ENCODE peak calls at places on chromosomes 13 and 19, in five cellular contexts. U is non-pigmented ciliary epithelial cell; R is NCI-H1417; D is stimulated activated CD4-positive, alpha-beta T cell treated with anti-CD3 and anti-CD28 coated beads, Interleukin-15, amount 100 ng/mL, for 1 hour; G is 8988T. H is an unnamed sample.

GRCh38 chr19:38265213-38265861 is 964 bp downstream of the SPINT2 start:
- DNase-seq in U (no peak), R (peak), D (no peak), G (no peak), H (no peak)

GRCh38 chr13:51455532-51455931 is 2.7 kb upstream of the INTS6 start:
- DNase-seq in U (no peak), R (no peak), D (no peak), G (no peak), H (no peak)

GRCh38 chr13:45340422-45341033 is 455 bp downstream of the TPT1 start:
- DNase-seq in U (no peak), R (peak), D (peak), G (no peak), H (peak)

GRCh38 chr19:6011206-6011605 is 33.3 kb upstream of the RANBP3 start:
- DNase-seq in U (no peak), R (no peak), D (no peak), G (peak), H (no peak)

GRCh38 chr13:106500450-106500849 is 35.0 kb downstream of the EFNB2 start:
- DNase-seq in U (no peak), R (no peak), D (no peak), G (no peak), H (no peak)

GRCh38 chr13:32938907-32939306 is 77.3 kb upstream of the KL start:
- DNase-seq in U (peak), R (no peak), D (no peak), G (no peak), H (no peak)

GRCh38 chr13:92806215-92806614 is 420.4 kb upstream of the GPC6 start:
- DNase-seq in U (no peak), R (no peak), D (no peak), G (no peak), H (no peak)

GRCh38 chr13:74987124-74987690 is 494.8 kb downstream of the TBC1D4 start:
- DNase-seq in U (no peak), R (peak), D (no peak), G (no peak), H (no peak)

GRCh38 chr13:79245937-79246574 is 160.0 kb downstream of the RBM26 start:
- DNase-seq in U (no peak), R (no peak), D (no peak), G (no peak), H (no peak)

GRCh38 chr19:7004313-7004931 is 16.8 kb downstream of the MBD3L2B start:
- DNase-seq in U (no peak), R (no peak), D (no peak), G (peak), H (no peak)

GRCh38 chr19:29535984-29536508 is 10.3 kb downstream of the VSTM2B start:
- DNase-seq in U (no peak), R (no peak), D (no peak), G (no peak), H (no peak)

GRCh38 chr13:102869948-102870676 is 24.3 kb downstream of the ERCC5 start:
- DNase-seq in U (no peak), R (no peak), D (no peak), G (no peak), H (no peak)

GRCh38 chr13:29537736-29538624 is 57.5 kb downstream of the SLC7A1 start:
- DNase-seq in U (no peak), R (no peak), D (no peak), G (no peak), H (no peak)

H was measured in type B pancreatic cell.